ENCODE peak calls at places on chromosomes 3 and 15, in ten cellular contexts. D, J, X, G, Z, W, Q, L, B and R are unnamed samples.

GRCh38 chr3:192920406-192920805 is 2.8 kb upstream of the MB21D2 start:
- DNase-seq in D (no peak), J (no peak), X (no peak), G (no peak), Z (no peak), W (no peak), Q (no peak), L (no peak), B (no peak), R (no peak)

GRCh38 chr3:195761031-195761430 is 40.3 kb downstream of the MUC20 start:
- DNase-seq in D (no peak), J (no peak), X (no peak), G (no peak), Z (no peak), W (no peak), Q (no peak), L (no peak), B (no peak), R (no peak)

GRCh38 chr15:27902680-27903385 is 196.3 kb downstream of the OCA2 start:
- DNase-seq in D (no peak), J (no peak), X (no peak), G (no peak), Z (no peak), W (no peak), Q (no peak), L (no peak), B (no peak), R (no peak)

GRCh38 chr15:63059573-63060216 is 17.1 kb downstream of the TPM1 start:
- DNase-seq in D (no peak), J (no peak), X (no peak), G (no peak), Z (no peak), W (no peak), Q (no peak), L (no peak), B (no peak), R (no peak)

GRCh38 chr3:12553921-12554391 is 2.9 kb upstream of the MKRN2 start:
- DNase-seq in D (no peak), J (peak; percentile 38), X (peak; percentile 24), G (peak; percentile 13), Z (no peak), W (peak; percentile 18), Q (peak; percentile 19), L (peak; percentile 49), B (no peak), R (peak; percentile 29)

GRCh38 chr3:73052857-73053256 is 8.6 kb upstream of the EBLN2 start:
- DNase-seq in D (no peak), J (no peak), X (no peak), G (no peak), Z (no peak), W (no peak), Q (no peak), L (no peak), B (no peak), R (no peak)

GRCh38 chr15:67941643-67942315 is 101.9 kb upstream of the RNU6-1 start:
- DNase-seq in D (no peak), J (no peak), X (no peak), G (no peak), Z (no peak), W (peak; percentile 35), Q (no peak), L (no peak), B (no peak), R (no peak)

GRCh38 chr3:28853830-28854229 is 427.0 kb upstream of the RBMS3 start:
- DNase-seq in D (no peak), J (no peak), X (no peak), G (no peak), Z (no peak), W (no peak), Q (no peak), L (no peak), B (no peak), R (peak; percentile 51)

GRCh38 chr3:62876064-62876463 is 848 bp upstream of the CADPS start:
- DNase-seq in D (peak; percentile 45), J (peak; percentile 3), X (no peak), G (peak; percentile 9), Z (peak; percentile 61), W (peak; percentile 64), Q (no peak), L (peak; percentile 62), B (no peak), R (peak; percentile 60)

GRCh38 chr3:182755308-182756106 is 37.8 kb upstream of the ATP11B start:
- DNase-seq in D (no peak), J (no peak), X (no peak), G (no peak), Z (no peak), W (peak; percentile 21), Q (no peak), L (no peak), B (no peak), R (peak; percentile 49)